ENCODE peak calls at places on chromosomes 13 and 19, in eight cellular contexts. C, Q, W, V, D, J, L and M are unnamed samples.

GRCh38 chr19:13794388-13794751 is 873 bp upstream of the ZSWIM4 start:
- DNase-seq in W (peak), V (no peak), J (no peak), L (no peak), C (peak), D (no peak), Q (no peak), M (no peak)

GRCh38 chr13:92187378-92187989 is 789.1 kb downstream of the GPC5 start:
- DNase-seq in J (no peak), Q (no peak), W (peak), L (peak), C (no peak), V (peak), D (no peak), M (no peak)

GRCh38 chr13:82002693-82003092 is 1661.8 kb upstream of the SPRY2 start:
- DNase-seq in Q (no peak), L (no peak), D (no peak), J (no peak), C (no peak), W (no peak), V (no peak), M (no peak)

GRCh38 chr13:30308548-30308947 is 1.2 kb upstream of the KATNAL1 start:
- DNase-seq in C (no peak), D (no peak), W (no peak), L (no peak), J (no peak), V (no peak), Q (no peak), M (no peak)

GRCh38 chr13:96130818-96131217 is 40.9 kb downstream of the HS6ST3 start:
- DNase-seq in L (peak), V (no peak), J (no peak), Q (no peak), D (no peak), W (no peak), C (no peak), M (no peak)

GRCh38 chr13:80924596-80924995 is 583.7 kb upstream of the SPRY2 start:
- DNase-seq in D (no peak), L (no peak), C (no peak), W (no peak), V (no peak), J (no peak), Q (no peak), M (no peak)

GRCh38 chr19:45098521-45099464 is 5.8 kb downstream of the PPP1R37 start:
- DNase-seq in W (no peak), L (no peak), D (no peak), C (no peak), Q (peak), J (no peak), V (no peak), M (peak)

GRCh38 chr13:111114362-111115050 is 604 bp upstream of the ARHGEF7 start:
- DNase-seq in L (peak), V (no peak), Q (no peak), D (no peak), C (no peak), W (no peak), J (no peak), M (no peak)

GRCh38 chr13:44329909-44330545 is 43.6 kb upstream of the SERP2 start:
- DNase-seq in V (no peak), Q (no peak), W (no peak), C (no peak), L (no peak), D (no peak), J (no peak), M (no peak)

GRCh38 chr19:3844596-3844995 is 24.2 kb downstream of the ZFR2 start:
- DNase-seq in C (no peak), W (no peak), J (no peak), L (no peak), D (no peak), Q (no peak), V (peak), M (no peak)

GRCh38 chr19:33064778-33065550 is at the start of gene RHPN2:
- DNase-seq in L (peak), W (peak), J (peak), C (no peak), D (peak), V (peak), Q (no peak), M (peak)

GRCh38 chr13:97976551-97977375 is 23.3 kb downstream of the IPO5 start:
- DNase-seq in V (peak), C (no peak), D (no peak), W (peak), Q (no peak), L (peak), J (no peak), M (peak)

GRCh38 chr13:35694549-35695233 is 218.2 kb upstream of the MAB21L1 start:
- DNase-seq in Q (no peak), W (no peak), J (no peak), L (no peak), V (no peak), D (peak), C (no peak), M (no peak)

GRCh38 chr19:1122972-1123363 is 19.2 kb downstream of the GPX4 start:
- DNase-seq in J (no peak), L (peak), D (peak), Q (no peak), V (peak), C (no peak), W (no peak), M (no peak)

GRCh38 chr19:43841990-43842389 is 14.9 kb downstream of the ZNF283 start:
- DNase-seq in Q (no peak), L (no peak), C (no peak), D (no peak), W (no peak), J (no peak), V (no peak), M (no peak)

GRCh38 chr13:113157206-113157928 is 1.1 kb upstream of the PROZ start:
- DNase-seq in L (no peak), W (no peak), V (no peak), Q (no peak), D (no peak), J (no peak), C (no peak), M (no peak)

GRCh38 chr13:106393776-106394175 is 141.7 kb downstream of the EFNB2 start:
- DNase-seq in Q (no peak), L (no peak), W (no peak), C (no peak), V (no peak), D (no peak), J (no peak), M (no peak)

GRCh38 chr19:6067975-6068374 is 42.3 kb downstream of the RFX2 start:
- DNase-seq in C (no peak), L (no peak), J (no peak), D (no peak), Q (no peak), V (no peak), W (no peak), M (no peak)

GRCh38 chr13:59835569-59835968 is 328.2 kb downstream of the DIAPH3 start:
- DNase-seq in L (no peak), V (no peak), C (no peak), W (no peak), J (no peak), Q (no peak), D (no peak), M (no peak)

GRCh38 chr19:17902701-17903100 is 30.1 kb upstream of the CCDC124 start:
- DNase-seq in D (no peak), W (no peak), C (peak), V (no peak), L (no peak), Q (no peak), J (no peak), M (no peak)

GRCh38 chr19:1566392-1567115 is 1.6 kb downstream of the MEX3D start:
- DNase-seq in D (no peak), V (peak), J (no peak), C (peak), Q (peak), L (peak), W (no peak), M (peak)

GRCh38 chr19:342801-343421 is 1.7 kb downstream of the MIER2 start:
- DNase-seq in W (no peak), C (peak), D (no peak), V (peak), L (no peak), J (no peak), Q (no peak), M (peak)